ENCODE peak calls at places on chromosomes 16 and 17, in five cellular contexts. A is mammary epithelial cell; P is sigmoid colon; K is thoracic aorta; M is CD4-positive, alpha-beta memory T cell. D is an unnamed sample.

GRCh38 chr16:86681440-86681838 is 103.1 kb downstream of the FOXL1 start:
- DNase-seq in A (no peak), P (peak; percentile 51), K (peak; percentile 50), M (no peak), D (peak; percentile 79)

GRCh38 chr16:48524348-48525200 is 85.4 kb downstream of the N4BP1 start:
- DNase-seq in A (peak; percentile 18), P (peak; percentile 52), K (no peak), M (no peak), D (no peak)

GRCh38 chr17:70819183-70819582 is 649.9 kb downstream of the KCNJ2 start:
- DNase-seq in A (no peak), P (no peak), K (no peak), M (no peak), D (no peak)

GRCh38 chr17:50060951-50061712 is 5.2 kb downstream of the ITGA3 start:
- DNase-seq in A (peak; percentile 63), P (peak; percentile 97), K (peak; percentile 89), M (no peak), D (no peak)

GRCh38 chr17:79607941-79608728 is 2.7 kb downstream of the RBFOX3 start:
- DNase-seq in A (peak; percentile 15), P (peak; percentile 87), K (no peak), M (no peak), D (peak; percentile 4)

GRCh38 chr16:89320717-89321501 is 103.4 kb downstream of the ZNF778 start:
- DNase-seq in A (no peak), P (no peak), K (no peak), M (no peak), D (no peak)

GRCh38 chr17:50477976-50478375 is 684 bp upstream of the RSAD1 start:
- DNase-seq in A (no peak), P (no peak), K (no peak), M (no peak), D (no peak)

GRCh38 chr16:50532576-50532975 is 15.6 kb upstream of the NKD1 start:
- DNase-seq in A (no peak), P (no peak), K (no peak), M (no peak), D (no peak)

DNA sequence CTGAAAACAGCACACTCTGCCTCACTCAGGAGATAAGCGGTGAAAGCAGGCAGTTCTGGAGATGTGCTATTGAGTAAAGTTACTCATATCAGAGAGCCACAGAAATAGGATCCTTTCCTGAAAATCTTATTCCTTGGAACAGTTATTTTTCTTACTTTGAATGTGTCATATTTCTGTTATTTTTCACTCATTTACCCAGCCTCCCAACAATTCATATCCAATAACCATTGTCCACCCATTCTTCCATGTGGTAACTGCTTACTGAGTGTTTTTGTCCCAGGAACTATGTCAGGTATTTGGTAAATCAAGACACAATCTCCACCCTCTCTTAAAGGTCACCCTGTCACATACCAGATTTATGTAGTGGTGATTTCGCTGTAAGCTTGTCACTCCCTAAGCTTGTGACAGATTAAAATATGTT is 144.9 kb downstream of the PARN start:
- DNase-seq in A (no peak), P (no peak), K (no peak), M (no peak), D (no peak)
- H3K27ac ChIP-seq in A (no peak overlapping the region), P (no peak overlapping the region), K (no peak overlapping the region), M (no peak overlapping the region), D (no peak overlapping the region)

DNA sequence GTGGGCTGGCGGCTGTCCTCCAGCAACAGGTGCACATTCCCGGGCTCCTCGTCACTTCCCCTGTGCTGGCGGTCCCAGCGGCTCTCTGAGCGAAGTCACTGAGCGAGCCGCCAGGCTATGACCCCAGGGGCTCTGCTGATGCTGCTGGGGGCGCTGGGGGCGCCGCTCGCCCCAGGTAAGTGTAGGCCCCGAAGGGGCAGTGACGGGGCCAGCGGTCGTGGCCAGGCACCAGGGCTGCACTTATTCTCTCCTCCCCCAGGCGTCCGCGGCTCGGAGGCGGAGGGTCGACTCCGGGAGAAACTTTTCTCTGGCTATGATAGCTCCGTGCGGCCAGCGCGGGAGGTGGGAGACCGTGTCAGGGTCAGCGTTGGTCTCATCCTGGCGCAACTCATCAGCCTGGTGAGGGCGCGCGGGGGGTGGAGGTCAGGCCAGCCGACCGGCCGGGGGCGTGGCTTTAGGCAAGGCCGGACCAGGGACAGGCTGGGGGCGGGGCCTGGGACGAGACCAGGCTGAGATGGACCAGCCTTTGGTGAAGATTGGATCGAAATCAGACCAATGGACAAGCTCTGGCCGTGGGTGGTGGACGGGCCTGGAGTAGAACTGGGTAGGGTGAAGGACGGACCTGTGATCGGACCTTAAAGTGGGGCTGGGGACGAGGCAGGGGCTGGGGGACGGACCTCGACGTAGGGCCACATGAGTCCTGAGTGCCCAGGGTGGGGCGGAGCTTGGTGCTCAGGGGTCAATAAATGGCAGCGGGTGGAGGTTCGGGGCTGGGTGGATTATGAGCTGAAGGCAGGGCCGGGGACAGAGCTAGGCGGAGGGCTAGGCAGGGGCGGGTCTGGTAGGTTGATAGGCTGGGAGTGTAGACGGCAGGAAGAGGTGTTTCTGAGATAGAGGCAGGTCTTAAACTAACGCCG is at the start of gene CHRNB1:
- DNase-seq in A (no peak), P (peak; percentile 77), K (no peak), M (peak; percentile 37), D (no peak)
- H3K4me3 ChIP-seq in A (peak within 1 kb of the TSS; percentile 43), P (no peak within 1 kb of the TSS), K (peak within 1 kb of the TSS; percentile 71), M (peak within 1 kb of the TSS; percentile 11), D (peak within 1 kb of the TSS; percentile 30)

GRCh38 chr16:58048914-58049696 is 23.6 kb downstream of the MMP15 start:
- DNase-seq in A (no peak), P (no peak), K (no peak), M (no peak), D (no peak)
- H3K27ac ChIP-seq in A (no peak overlapping the region), P (no peak overlapping the region), K (no peak overlapping the region), M (no peak overlapping the region), D (no peak overlapping the region)

GRCh38 chr17:81471804-81472456 is 40.7 kb downstream of the ACTG1 start:
- DNase-seq in A (peak; percentile 55), P (peak; percentile 97), K (no peak), M (no peak), D (peak; percentile 94)
- H3K4me3 ChIP-seq in A (no peak overlapping the region), P (no peak overlapping the region), K (no peak overlapping the region), M (no peak overlapping the region), D (no peak overlapping the region)

DNA sequence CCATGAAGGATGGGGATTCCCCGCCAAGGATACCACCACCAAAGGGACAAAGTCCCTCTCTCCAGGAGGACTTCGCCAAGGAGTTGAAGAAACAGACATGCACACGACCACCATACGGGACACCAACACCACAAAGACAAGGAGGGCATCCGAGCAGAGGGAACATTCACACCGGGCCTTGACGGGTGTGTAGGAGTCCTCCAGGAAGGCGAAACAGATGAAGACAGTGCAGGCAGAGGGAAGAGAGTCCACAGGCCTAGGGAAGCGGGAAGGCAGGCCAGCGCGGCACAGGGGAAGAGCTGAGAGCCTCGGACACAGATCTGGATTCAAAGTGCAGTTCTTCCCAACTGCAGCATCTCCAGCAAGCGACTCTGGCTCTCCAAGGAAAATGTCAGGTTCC is 10.8 kb downstream of the COTL1 start:
- DNase-seq in A (no peak), P (no peak), K (no peak), M (no peak), D (no peak)
- H3K27ac ChIP-seq in A (no peak overlapping the region), P (no peak overlapping the region), K (no peak overlapping the region), M (peak overlapping the region; percentile 62), D (no peak overlapping the region)

DNA sequence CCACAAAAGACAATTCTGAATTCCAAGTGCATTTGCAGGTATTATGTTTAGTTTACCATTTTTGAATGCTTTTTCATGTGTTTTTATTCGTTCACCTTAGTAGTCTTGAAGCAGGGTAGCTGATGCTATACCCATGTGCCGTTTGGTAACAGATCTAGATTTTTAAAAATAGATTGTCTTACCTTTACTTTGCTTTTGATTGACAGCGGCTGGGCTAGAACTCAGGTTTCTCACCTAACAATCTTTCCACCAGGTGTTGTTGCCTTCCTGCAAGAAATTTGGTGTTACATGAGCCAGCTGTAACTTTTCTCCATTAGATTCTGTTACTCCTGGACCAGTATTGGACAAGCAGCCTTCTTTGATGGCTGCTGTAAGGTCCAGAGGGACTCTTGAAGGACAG is 1.5 kb upstream of the FTSJ3 start:
- DNase-seq in A (no peak), P (no peak), K (no peak), M (no peak), D (no peak)
- H3K4me3 ChIP-seq in A (no peak overlapping the region), P (no peak overlapping the region), K (peak overlapping the region; percentile 88), M (no peak overlapping the region), D (no peak overlapping the region)

GRCh38 chr17:38883592-38884526 is 14.0 kb downstream of the LASP1 start:
- DNase-seq in A (peak; percentile 72), P (no peak), K (no peak), M (no peak), D (no peak)
- H3K27ac ChIP-seq in A (no peak overlapping the region), P (peak overlapping the region; percentile 59), K (peak overlapping the region; percentile 25), M (peak overlapping the region; percentile 37), D (no peak overlapping the region)

GRCh38 chr17:63820963-63821561 is 6.2 kb upstream of the PSMC5 start:
- DNase-seq in A (no peak), P (no peak), K (no peak), M (no peak), D (no peak)
- H3K4me3 ChIP-seq in A (no peak overlapping the region), P (no peak overlapping the region), K (no peak overlapping the region), M (no peak overlapping the region), D (no peak overlapping the region)